ENCODE peak calls at places on chromosome 17, in six cellular contexts. N is ovary, C is tibial artery, Q is neural progenitor cell, Z is upper lobe of left lung, F is suprapubic skin. O is an unnamed sample. For H3K4me1, the result is how much of the 10 kb centered on the place peaks cover.

GRCh38 chr17:62165378-62165722 is 100.3 kb upstream of the MED13 start:
- DNase-seq in N (no peak), C (no peak), Q (no peak), Z (no peak), F (no peak), O (no peak)

GRCh38 chr17:57607553-57608120 is 137.5 kb downstream of the CCDC182 start:
- DNase-seq in N (no peak), C (peak), Q (no peak), Z (no peak), F (peak), O (no peak)

GRCh38 chr17:75327757-75328156 is 38.5 kb upstream of the SLC25A19 start:
- DNase-seq in N (no peak), C (no peak), Q (no peak), Z (no peak), F (no peak), O (no peak)

GRCh38 chr17:30113213-30113612 is 3.4 kb upstream of the NSRP1 start:
- DNase-seq in N (no peak), C (no peak), Q (no peak), Z (no peak), F (no peak), O (no peak)

GRCh38 chr17:78374631-78375274 is 3.7 kb upstream of the PGS1 start:
- DNase-seq in N (no peak), C (no peak), Q (peak), Z (no peak), F (no peak), O (no peak)

GRCh38 chr17:62816282-62816839 is 8.2 kb upstream of the MARCHF10 start:
- DNase-seq in N (no peak), C (no peak), Q (no peak), Z (no peak), F (no peak), O (no peak)

GRCh38 chr17:10327640-10328039 is 45.2 kb downstream of the MYH13 start:
- DNase-seq in N (peak), C (peak), Q (peak), Z (peak), F (peak), O (no peak)

GRCh38 chr17:55433029-55433628 is 11.5 kb upstream of the MMD start:
- DNase-seq in N (no peak), C (no peak), Q (no peak), Z (no peak), F (no peak), O (no peak)

GRCh38 chr17:34306466-34306865 is 12.8 kb upstream of the CCL8 start:
- DNase-seq in N (peak), C (no peak), Q (peak), Z (no peak), F (no peak), O (no peak)

GRCh38 chr17:73257516-73257915 is 4.2 kb downstream of the CPSF4L start:
- DNase-seq in N (no peak), C (peak), Q (no peak), Z (no peak), F (no peak), O (no peak)

GRCh38 chr17:74235040-74235581 is 21.7 kb downstream of the TTYH2 start:
- DNase-seq in N (no peak), C (no peak), Q (no peak), Z (no peak), F (no peak), O (no peak)

GRCh38 chr17:76075364-76076099 is 951 bp downstream of the GALR2 start:
- DNase-seq in N (no peak), C (no peak), Q (peak), Z (no peak), F (no peak), O (no peak)

GRCh38 chr17:80847506-80848230 is 144.0 kb upstream of the CHMP6 start:
- DNase-seq in N (no peak), C (peak), Q (no peak), Z (no peak), F (no peak), O (no peak)

GRCh38 chr17:50221500-50222480 is 20.4 kb upstream of the COL1A1 start:
- DNase-seq in N (peak), C (peak), Q (no peak), Z (peak), F (no peak), O (no peak)

GRCh38 chr17:57782051-57782490 is 37.0 kb upstream of the CCDC182 start:
- DNase-seq in N (no peak), C (no peak), Q (peak), Z (peak), F (no peak), O (no peak)

GRCh38 chr17:39867891-39868553 is at the start of gene ZPBP2:
- DNase-seq in N (no peak), C (no peak), Q (no peak), Z (no peak), F (no peak), O (no peak)

GRCh38 chr17:61203765-61204164 is 195.9 kb upstream of the TBX2 start:
- DNase-seq in N (no peak), C (no peak), Q (peak), Z (no peak), F (no peak), O (no peak)

GRCh38 chr17:41530062-41531048 is 2.2 kb upstream of the KRT19 start:
- DNase-seq in N (peak), C (no peak), Q (no peak), Z (peak), F (no peak), O (no peak)

GRCh38 chr17:19019041-19019941 is 14.7 kb upstream of the FAM83G start:
- DNase-seq in N (no peak), C (no peak), Q (no peak), Z (no peak), F (no peak), O (no peak)

GRCh38 chr17:4362141-4362540 is 4.3 kb downstream of the UBE2G1 start:
- DNase-seq in N (no peak), C (no peak), Q (no peak), Z (no peak), F (peak), O (no peak)

GRCh38 chr17:78242024-78242742 is 10.8 kb downstream of the TMEM235 start:
- DNase-seq in N (no peak), C (no peak), Q (no peak), Z (peak), F (no peak), O (no peak)

GRCh38 chr17:2120550-2121335 is 65.8 kb downstream of the HIC1 start:
- DNase-seq in N (no peak), C (no peak), Q (no peak), Z (no peak), F (no peak), O (no peak)

GRCh38 chr17:2124391-2124790 is 69.5 kb downstream of the HIC1 start:
- DNase-seq in N (no peak), C (no peak), Q (no peak), Z (no peak), F (no peak), O (no peak)

GRCh38 chr17:2123467-2124251 is 68.8 kb downstream of the HIC1 start:
- DNase-seq in N (no peak), C (no peak), Q (peak), Z (peak), F (no peak), O (no peak)

GRCh38 chr17:2125013-2125535 is 70.2 kb downstream of the HIC1 start:
- DNase-seq in N (no peak), C (no peak), Q (no peak), Z (no peak), F (no peak), O (no peak)

GRCh38 chr17:2122641-2123302 is 67.9 kb downstream of the HIC1 start:
- DNase-seq in N (peak), C (peak), Q (peak), Z (peak), F (peak), O (no peak)
- TF ChIP-seq CTCF in N (no peak), C (no peak), Q (no peak), Z (no peak), F (no peak), O (no peak)

GRCh38 chr17:1559743-1560581 is 2.6 kb downstream of the PITPNA start:
- DNase-seq in N (no peak), C (no peak), Q (no peak), Z (no peak), F (no peak), O (no peak)

GRCh38 chr17:1563786-1564613 is 1.4 kb upstream of the PITPNA start:
- DNase-seq in N (no peak), C (no peak), Q (no peak), Z (no peak), F (no peak), O (no peak)

GRCh38 chr17:1561420-1562177 is 993 bp downstream of the PITPNA start:
- DNase-seq in N (no peak), C (no peak), Q (peak), Z (no peak), F (no peak), O (no peak)

GRCh38 chr17:1560582-1561170 is 1.9 kb downstream of the PITPNA start:
- DNase-seq in N (no peak), C (no peak), Q (no peak), Z (no peak), F (no peak), O (no peak)

DNA sequence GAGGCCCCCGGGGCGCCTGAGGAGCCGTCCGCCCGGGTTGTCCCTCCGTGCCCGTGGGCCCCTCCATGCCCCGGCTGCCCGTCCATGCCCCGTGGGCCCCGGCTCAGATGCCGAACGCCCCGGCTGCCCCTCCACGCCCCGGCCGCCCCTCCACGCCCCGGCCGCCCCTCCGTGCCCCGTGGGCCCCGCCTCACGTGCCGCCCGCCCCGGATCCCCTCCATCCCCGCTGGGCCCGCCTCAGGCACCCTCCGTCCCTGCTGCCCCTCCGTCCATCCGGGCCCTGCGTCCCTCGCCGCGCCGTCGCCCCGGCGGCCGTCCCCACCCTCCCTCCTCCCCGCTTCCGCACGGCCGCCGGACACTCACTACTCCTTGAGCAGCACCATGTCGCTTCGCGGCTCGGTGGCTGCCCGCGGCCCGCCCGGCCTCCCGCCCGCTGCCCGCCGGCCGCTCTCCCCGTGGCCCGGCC is 381 bp downstream of the PITPNA start:
- DNase-seq in N (peak), C (no peak), Q (no peak), Z (no peak), F (no peak), O (no peak)
- H3K4me1 ChIP-seq in N (under half), C (under half), Q (under half), Z (under half), F (under half), O (under half)

GRCh38 chr17:6184508-6184907 is 114.3 kb downstream of the WSCD1 start:
- DNase-seq in N (no peak), C (no peak), Q (no peak), Z (no peak), F (no peak), O (no peak)

GRCh38 chr17:6173653-6174052 is 103.5 kb downstream of the WSCD1 start:
- DNase-seq in N (no peak), C (no peak), Q (no peak), Z (no peak), F (no peak), O (no peak)

GRCh38 chr17:6177941-6178694 is 107.9 kb downstream of the WSCD1 start:
- DNase-seq in N (no peak), C (peak), Q (no peak), Z (no peak), F (no peak), O (no peak)

GRCh38 chr17:6178959-6179358 is 108.8 kb downstream of the WSCD1 start:
- DNase-seq in N (no peak), C (no peak), Q (no peak), Z (no peak), F (no peak), O (no peak)
- TF ChIP-seq CTCF in N (no peak), C (no peak), Q (no peak), Z (no peak), F (no peak), O (no peak)

GRCh38 chr17:43612515-43612914 is 49.2 kb downstream of the MEOX1 start:
- DNase-seq in N (no peak), C (no peak), Q (no peak), Z (no peak), F (no peak), O (no peak)
- H3K4me1 ChIP-seq in N (under half), C (under half), Q (under half), Z (under half), F (under half), O (under half)

GRCh38 chr17:28973414-28973813 is 22.1 kb upstream of the PHF12 start:
- DNase-seq in N (no peak), C (no peak), Q (no peak), Z (peak), F (no peak), O (no peak)
- TF ChIP-seq CTCF in N (no peak), C (no peak), Q (no peak), Z (no peak), F (no peak), O (no peak)

GRCh38 chr17:36937001-36937960 is at the start of gene LHX1:
- DNase-seq in N (no peak), C (no peak), Q (peak), Z (no peak), F (no peak), O (no peak)

GRCh38 chr17:36939944-36940312 is 2.7 kb downstream of the LHX1 start:
- DNase-seq in N (no peak), C (no peak), Q (peak), Z (no peak), F (no peak), O (no peak)

GRCh38 chr17:36939059-36939943 is 2.0 kb downstream of the LHX1 start:
- DNase-seq in N (no peak), C (no peak), Q (peak), Z (no peak), F (no peak), O (no peak)

GRCh38 chr17:36937961-36938565 is 788 bp downstream of the LHX1 start:
- DNase-seq in N (no peak), C (no peak), Q (peak), Z (no peak), F (no peak), O (no peak)

DNA sequence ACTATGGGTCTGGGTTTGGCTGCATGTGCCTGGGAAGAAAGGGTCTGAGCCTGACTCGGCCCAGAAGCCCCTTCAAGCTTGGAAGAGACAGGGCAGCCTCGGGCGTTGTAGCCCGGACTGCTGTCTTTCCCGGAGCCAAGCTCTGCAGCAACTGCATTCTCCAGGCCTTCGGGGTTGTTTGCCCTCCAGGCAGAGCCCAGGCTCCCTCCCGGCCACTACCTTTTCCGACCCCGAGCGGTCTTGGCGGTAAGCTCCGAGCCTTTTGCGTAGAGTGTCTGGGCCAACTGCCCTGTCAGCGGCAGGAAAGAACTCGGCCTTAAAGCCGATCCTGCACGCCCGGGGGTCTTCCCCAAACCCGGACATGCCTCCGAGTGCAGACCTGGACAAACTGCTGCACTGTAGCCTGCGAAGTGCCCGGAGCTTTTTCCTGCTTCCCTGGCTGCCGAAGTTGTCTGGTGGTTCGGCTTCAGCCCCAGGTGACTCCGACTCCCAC is 1.3 kb downstream of the LHX1 start:
- DNase-seq in N (no peak), C (no peak), Q (peak), Z (no peak), F (no peak), O (no peak)
- H3K4me1 ChIP-seq in N (under half), C (half or more), Q (under half), Z (half or more), F (half or more), O (half or more)

DNA sequence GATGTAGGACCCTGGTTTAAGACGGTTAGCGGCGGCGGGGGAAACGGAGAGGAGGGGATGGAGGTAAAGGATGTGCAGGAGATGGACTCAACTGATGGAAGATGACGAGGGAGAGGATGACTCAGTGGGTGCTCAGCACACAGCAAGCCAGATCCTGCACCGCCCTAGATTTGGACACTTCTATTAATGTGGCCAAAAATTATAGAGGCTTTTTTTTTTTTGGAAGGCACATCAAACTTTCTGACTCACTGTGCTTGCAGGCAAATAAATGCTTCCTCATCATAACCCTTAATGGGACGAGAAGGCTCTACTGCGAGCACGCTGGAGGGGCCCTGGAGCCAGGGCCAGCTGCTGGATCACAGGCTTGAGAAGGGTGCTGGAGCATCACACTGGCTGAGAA is 36.0 kb downstream of the RTN4RL1 start:
- DNase-seq in N (peak), C (peak), Q (no peak), Z (no peak), F (no peak), O (no peak)
- TF ChIP-seq CTCF in N (no peak), C (no peak), Q (no peak), Z (no peak), F (no peak), O (no peak)

GRCh38 chr17:1302761-1303160 is 23.3 kb downstream of the TRARG1 start:
- DNase-seq in N (no peak), C (no peak), Q (no peak), Z (no peak), F (no peak), O (no peak)

GRCh38 chr17:1301546-1301945 is 22.1 kb downstream of the TRARG1 start:
- DNase-seq in N (no peak), C (no peak), Q (no peak), Z (no peak), F (no peak), O (no peak)

GRCh38 chr17:1299729-1300579 is 20.5 kb downstream of the TRARG1 start:
- DNase-seq in N (no peak), C (no peak), Q (no peak), Z (no peak), F (no peak), O (no peak)

GRCh38 chr17:1300580-1300905 is 21.1 kb downstream of the TRARG1 start:
- DNase-seq in N (no peak), C (no peak), Q (no peak), Z (no peak), F (no peak), O (no peak)

DNA sequence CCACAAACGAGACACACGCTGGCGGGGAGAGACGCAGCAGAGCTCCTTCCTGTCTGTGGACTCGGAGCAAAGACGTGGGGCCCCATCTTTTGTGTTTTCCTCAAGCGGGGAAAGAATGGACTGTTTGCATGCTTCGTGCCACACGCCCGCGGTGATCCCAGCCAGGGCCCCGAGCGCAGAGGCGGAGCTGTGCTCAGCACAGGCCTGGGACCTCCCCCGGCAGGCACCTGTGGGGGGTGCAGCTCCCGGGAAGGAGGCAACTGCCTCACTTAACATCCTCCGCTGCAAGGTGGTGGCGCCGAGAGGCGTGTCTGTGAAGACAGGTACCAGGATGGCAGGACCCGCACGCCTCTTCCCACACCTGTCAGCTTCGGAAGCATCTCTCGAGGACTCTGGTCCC is 19.2 kb downstream of the TRARG1 start:
- DNase-seq in N (no peak), C (no peak), Q (peak), Z (no peak), F (no peak), O (no peak)
- H3K4me1 ChIP-seq in N (under half), C (under half), Q (under half), Z (under half), F (under half), O (under half)

GRCh38 chr17:79789943-79790804 is 6.7 kb downstream of the CBX8 start:
- DNase-seq in N (peak), C (no peak), Q (peak), Z (peak), F (no peak), O (no peak)
- TF ChIP-seq CTCF in N (peak), C (peak), Q (peak), Z (peak), F (peak), O (peak)

GRCh38 chr17:17119106-17119505 is 76.8 kb downstream of the MPRIP start:
- DNase-seq in N (no peak), C (no peak), Q (no peak), Z (peak), F (no peak), O (no peak)
- H3K4me1 ChIP-seq in N (half or more), C (half or more), Q (under half), Z (half or more), F (half or more), O (half or more)